ENCODE peak calls at places on chromosomes 7 and 10, in four cellular contexts. F is neural progenitor cell, T is HCT116, W is MM.1S. R is an unnamed sample. For H3K9me3, the result is how much of the 10 kb centered on the place peaks cover.

GRCh38 chr7:1555813-1556540 is at the start of gene TMEM184A:
- DNase-seq in W (peak), T (peak), F (peak), R (peak)

GRCh38 chr7:151769189-151769821 is 107.6 kb downstream of the PRKAG2 start:
- DNase-seq in W (peak), T (no peak), F (no peak), R (peak)

GRCh38 chr7:96992624-96993452 is 12.5 kb upstream of the DLX6 start:
- DNase-seq in F (peak), T (no peak), W (no peak), R (no peak)

GRCh38 chr10:88803641-88804040 is 1.1 kb downstream of the LIPM start:
- DNase-seq in T (no peak), F (no peak), W (no peak), R (no peak)

GRCh38 chr10:11724938-11725776 is 17.0 kb upstream of the ECHDC3 start:
- DNase-seq in T (peak), W (peak), F (peak), R (peak)

GRCh38 chr10:48981310-48981907 is 41.8 kb upstream of the LRRC18 start:
- DNase-seq in W (peak), T (peak), F (peak), R (peak)

GRCh38 chr7:102306916-102307677 is 20.4 kb downstream of the SH2B2 start:
- DNase-seq in W (peak), F (peak), T (no peak), R (peak)

GRCh38 chr10:87845624-87846377 is 17.5 kb downstream of the KLLN start:
- DNase-seq in F (peak), W (no peak), T (peak), R (no peak)

GRCh38 chr7:37987732-37988131 is 67.3 kb downstream of the EPDR1 start:
- DNase-seq in T (no peak), W (no peak), F (no peak), R (no peak)

GRCh38 chr10:95242581-95243317 is 48.1 kb downstream of the PDLIM1 start:
- DNase-seq in W (peak), T (no peak), F (peak), R (peak)

GRCh38 chr7:88339195-88339922 is 32.7 kb upstream of the STEAP4 start:
- DNase-seq in F (no peak), T (no peak), W (no peak), R (no peak)

GRCh38 chr7:30471205-30471604 is 7.4 kb downstream of the NOD1 start:
- DNase-seq in W (no peak), T (no peak), F (no peak), R (peak)

GRCh38 chr10:34808789-34809745 is 6.0 kb downstream of the PARD3 start:
- DNase-seq in F (peak), T (no peak), W (peak), R (no peak)

GRCh38 chr10:134205-134742 is 981 bp upstream of the ZMYND11 start:
- DNase-seq in F (peak), T (no peak), W (peak), R (no peak)

GRCh38 chr10:132186488-132187413 is at the start of gene DPYSL4:
- DNase-seq in T (no peak), W (no peak), F (peak), R (no peak)

GRCh38 chr7:117502338-117502737 is 22.5 kb downstream of the CFTR start:
- DNase-seq in W (no peak), F (no peak), T (no peak), R (no peak)

GRCh38 chr7:3575753-3576531 is 274.9 kb downstream of the SDK1 start:
- DNase-seq in F (no peak), W (no peak), T (no peak), R (no peak)

GRCh38 chr10:132793871-132794849 is 8.2 kb upstream of the NKX6-2 start:
- DNase-seq in T (no peak), F (peak), W (no peak), R (no peak)

GRCh38 chr10:59322131-59322530 is 40.2 kb downstream of the FAM13C start:
- DNase-seq in F (no peak), W (no peak), T (no peak), R (no peak)

GRCh38 chr10:31188792-31189406 is 130.1 kb upstream of the ZEB1 start:
- DNase-seq in T (no peak), W (no peak), F (no peak), R (no peak)

GRCh38 chr10:114356786-114357588 is 47.3 kb downstream of the AFAP1L2 start:
- DNase-seq in W (no peak), T (no peak), F (no peak), R (no peak)

GRCh38 chr10:77301305-77301730 is 336.3 kb downstream of the KCNMA1 start:
- DNase-seq in T (no peak), F (no peak), W (no peak), R (no peak)

GRCh38 chr10:133139561-133140065 is 20.4 kb upstream of the KNDC1 start:
- DNase-seq in F (peak), T (no peak), W (no peak), R (no peak)

GRCh38 chr7:4712371-4713182 is 30.5 kb downstream of the FOXK1 start:
- DNase-seq in T (no peak), F (no peak), W (no peak), R (no peak)

GRCh38 chr10:101878869-101879268 is 35.3 kb upstream of the KCNIP2 start:
- DNase-seq in F (peak), T (no peak), W (no peak), R (no peak)

DNA sequence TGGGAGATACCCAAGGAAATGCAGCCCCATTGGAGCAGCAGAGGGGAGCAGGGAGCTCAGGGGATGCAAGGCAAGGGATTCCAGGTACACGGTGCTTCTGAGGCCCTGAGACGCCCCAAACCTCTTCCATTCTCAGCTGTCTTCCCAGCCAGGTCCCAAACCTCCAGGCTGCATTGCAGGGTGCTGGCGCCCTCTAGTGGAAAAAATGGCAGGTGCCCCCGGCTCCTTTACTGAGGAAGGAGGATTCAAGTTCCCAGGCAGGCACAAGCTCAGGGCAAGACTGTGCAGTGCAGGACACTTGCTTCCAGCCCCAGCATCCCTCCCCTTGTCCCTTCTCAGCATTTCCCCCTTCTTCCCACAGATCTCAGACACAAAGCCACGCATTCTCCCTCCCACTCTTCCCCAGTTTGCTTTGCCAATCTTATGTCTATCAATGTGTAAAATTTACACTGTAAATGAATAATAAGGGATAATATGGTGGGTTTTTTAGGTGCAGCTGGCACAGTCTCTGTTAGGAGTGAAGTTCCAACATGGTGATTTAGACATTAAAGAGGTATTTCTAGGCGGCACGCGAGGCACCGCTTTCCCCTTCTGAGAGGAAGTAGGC is 46.1 kb downstream of the GPAM start:
- DNase-seq in T (peak), F (peak), W (peak), R (peak)
- TF ChIP-seq EZH2phosphoT487 in T (no peak), F (no peak), W (no peak), R (no peak)

GRCh38 chr10:17783751-17784150 is 25.4 kb upstream of the MRC1 start:
- DNase-seq in W (no peak), F (no peak), T (no peak), R (no peak)

GRCh38 chr10:17780727-17781126 is 28.4 kb upstream of the MRC1 start:
- DNase-seq in T (no peak), F (peak), W (no peak), R (no peak)

GRCh38 chr10:17782921-17783665 is 26.1 kb upstream of the MRC1 start:
- DNase-seq in T (no peak), W (no peak), F (no peak), R (no peak)

GRCh38 chr10:17779761-17780160 is 27.8 kb downstream of the TMEM236 start:
- DNase-seq in F (no peak), W (no peak), T (no peak), R (no peak)

DNA sequence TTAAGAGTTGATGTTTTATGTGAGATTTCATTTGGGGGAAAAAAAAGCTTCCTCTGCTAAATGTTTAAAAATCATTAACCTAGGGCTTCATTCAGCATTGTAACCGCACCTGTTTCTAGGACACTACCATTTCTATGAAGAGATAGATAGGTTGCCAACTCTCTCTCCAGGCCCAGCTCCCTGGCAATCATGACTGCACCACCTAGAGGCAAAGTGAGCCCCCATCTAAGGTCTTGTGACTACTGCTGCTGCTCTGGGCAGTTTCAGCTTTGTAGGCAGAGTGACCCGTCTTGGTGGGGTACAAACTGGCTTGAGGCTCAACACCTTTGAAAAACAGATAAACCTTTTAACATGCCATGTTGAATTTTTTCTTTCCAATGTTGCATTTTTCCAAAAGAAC is 27.3 kb upstream of the MRC1 start:
- DNase-seq in F (peak), T (no peak), W (no peak), R (no peak)
- TF ChIP-seq CTCF in F (peak), T (peak), W (no peak), R (peak)

GRCh38 chr10:84306751-84307384 is 21.5 kb upstream of the CCSER2 start:
- DNase-seq in W (no peak), F (no peak), T (no peak), R (no peak)

GRCh38 chr10:84298077-84298476 is 30.3 kb upstream of the CCSER2 start:
- DNase-seq in T (no peak), W (no peak), F (no peak), R (no peak)

GRCh38 chr10:84296071-84296981 is 32.1 kb upstream of the CCSER2 start:
- DNase-seq in T (no peak), F (no peak), W (no peak), R (no peak)

GRCh38 chr10:84308021-84308420 is 20.4 kb upstream of the CCSER2 start:
- DNase-seq in W (no peak), F (no peak), T (no peak), R (no peak)

DNA sequence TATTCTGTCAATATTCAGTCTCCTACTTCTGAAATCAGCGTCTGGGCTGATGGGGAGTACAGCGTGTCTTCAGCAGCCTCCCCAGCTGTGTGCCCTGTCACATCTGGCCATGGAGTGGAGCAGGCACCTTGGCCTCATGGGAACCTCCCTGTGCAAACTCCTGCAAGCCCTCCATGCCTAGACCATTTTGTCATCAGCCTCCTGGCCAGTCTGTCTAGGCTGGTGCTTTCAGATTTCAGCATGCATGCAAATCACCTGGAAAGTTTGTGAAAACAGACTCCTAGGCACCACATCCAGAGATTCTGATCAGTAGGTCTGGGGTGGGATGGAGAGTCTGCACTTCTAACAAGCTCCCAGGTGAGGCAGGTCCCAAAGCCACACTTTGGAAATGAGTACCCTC is 26.2 kb upstream of the CCSER2 start:
- DNase-seq in T (no peak), F (no peak), W (no peak), R (no peak)
- H3K9me3 ChIP-seq in T (under half), F (under half), W (under half), R (under half)

GRCh38 chr10:2589226-2589625 is 478.1 kb upstream of the PFKP start:
- DNase-seq in T (no peak), W (no peak), F (no peak), R (no peak)

DNA sequence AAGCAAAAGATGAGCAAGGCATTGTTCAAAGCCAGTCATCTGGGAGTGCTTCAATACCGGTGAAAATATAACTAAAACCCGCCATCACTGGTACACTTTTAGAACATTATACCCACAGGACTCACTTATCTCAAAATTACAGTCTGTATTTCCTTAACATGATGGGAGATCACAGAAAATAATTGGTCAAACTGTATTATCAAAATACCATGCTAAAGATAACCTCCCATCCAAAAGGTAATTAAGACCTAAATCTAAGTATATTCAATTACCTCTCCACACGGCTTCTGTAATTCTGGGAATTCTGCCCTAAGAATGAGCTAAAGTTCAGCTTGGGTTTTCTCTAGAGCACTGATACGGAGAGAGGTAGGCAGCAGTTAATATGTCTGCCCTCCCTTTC is 474.8 kb upstream of the PFKP start:
- DNase-seq in W (no peak), F (no peak), T (no peak), R (no peak)
- TF ChIP-seq EZH2phosphoT487 in W (no peak), F (no peak), T (no peak), R (no peak)